ENCODE peak calls at places on chromosomes 1 and 21, in six cellular contexts. One of them, this sample, is unnamed.

GRCh38 chr1:43304771-43305300 is 4.1 kb downstream of the TIE1 start:
- DNase-seq in stimulated activated CD4-positive, alpha-beta T cell treated with anti-CD3 and anti-CD28 coated beads, Interleukin-2, amount 100 ng/mL, for 48 hours: no peak
- DNase-seq in epithelial cell of prostate: no peak
- DNase-seq in tibial artery: peak
- DNase-seq in substantia nigra: no peak
- DNase-seq in anterior cingulate cortex: no peak
- DNase-seq in this sample: no peak

GRCh38 chr1:66925944-66926343 is 1.2 kb downstream of the MIER1 start:
- DNase-seq in substantia nigra: no peak
- DNase-seq in epithelial cell of prostate: no peak
- DNase-seq in stimulated activated CD4-positive, alpha-beta T cell treated with anti-CD3 and anti-CD28 coated beads, Interleukin-2, amount 100 ng/mL, for 48 hours: no peak
- DNase-seq in tibial artery: no peak
- DNase-seq in anterior cingulate cortex: no peak
- DNase-seq in this sample: no peak

GRCh38 chr1:79193211-79194079 is 186.9 kb upstream of the ADGRL4 start:
- DNase-seq in stimulated activated CD4-positive, alpha-beta T cell treated with anti-CD3 and anti-CD28 coated beads, Interleukin-2, amount 100 ng/mL, for 48 hours: no peak
- DNase-seq in substantia nigra: no peak
- DNase-seq in epithelial cell of prostate: no peak
- DNase-seq in anterior cingulate cortex: no peak
- DNase-seq in tibial artery: no peak
- DNase-seq in this sample: no peak

GRCh38 chr1:117368116-117369108 is 1.2 kb downstream of the MAN1A2 start:
- DNase-seq in substantia nigra: no peak
- DNase-seq in epithelial cell of prostate: no peak
- DNase-seq in stimulated activated CD4-positive, alpha-beta T cell treated with anti-CD3 and anti-CD28 coated beads, Interleukin-2, amount 100 ng/mL, for 48 hours: no peak
- DNase-seq in anterior cingulate cortex: no peak
- DNase-seq in tibial artery: no peak
- DNase-seq in this sample: no peak

GRCh38 chr21:33886316-33886715 is 29.3 kb downstream of the ATP5PO start:
- DNase-seq in epithelial cell of prostate: no peak
- DNase-seq in stimulated activated CD4-positive, alpha-beta T cell treated with anti-CD3 and anti-CD28 coated beads, Interleukin-2, amount 100 ng/mL, for 48 hours: no peak
- DNase-seq in substantia nigra: no peak
- DNase-seq in tibial artery: no peak
- DNase-seq in anterior cingulate cortex: no peak
- DNase-seq in this sample: no peak

GRCh38 chr1:30882678-30883388 is 25.7 kb downstream of the SDC3 start:
- DNase-seq in tibial artery: no peak
- DNase-seq in stimulated activated CD4-positive, alpha-beta T cell treated with anti-CD3 and anti-CD28 coated beads, Interleukin-2, amount 100 ng/mL, for 48 hours: no peak
- DNase-seq in anterior cingulate cortex: peak
- DNase-seq in substantia nigra: no peak
- DNase-seq in epithelial cell of prostate: no peak
- DNase-seq in this sample: no peak

GRCh38 chr1:3632716-3633343 is 8.0 kb downstream of the TPRG1L start:
- DNase-seq in epithelial cell of prostate: no peak
- DNase-seq in substantia nigra: no peak
- DNase-seq in stimulated activated CD4-positive, alpha-beta T cell treated with anti-CD3 and anti-CD28 coated beads, Interleukin-2, amount 100 ng/mL, for 48 hours: no peak
- DNase-seq in tibial artery: no peak
- DNase-seq in anterior cingulate cortex: no peak
- DNase-seq in this sample: no peak

GRCh38 chr1:221565718-221566117 is 176.2 kb downstream of the DUSP10 start:
- DNase-seq in substantia nigra: no peak
- DNase-seq in stimulated activated CD4-positive, alpha-beta T cell treated with anti-CD3 and anti-CD28 coated beads, Interleukin-2, amount 100 ng/mL, for 48 hours: no peak
- DNase-seq in tibial artery: no peak
- DNase-seq in epithelial cell of prostate: no peak
- DNase-seq in anterior cingulate cortex: no peak
- DNase-seq in this sample: no peak

GRCh38 chr1:13808729-13809131 is 108.7 kb downstream of the PRDM2 start:
- DNase-seq in stimulated activated CD4-positive, alpha-beta T cell treated with anti-CD3 and anti-CD28 coated beads, Interleukin-2, amount 100 ng/mL, for 48 hours: no peak
- DNase-seq in epithelial cell of prostate: no peak
- DNase-seq in tibial artery: peak
- DNase-seq in substantia nigra: no peak
- DNase-seq in anterior cingulate cortex: no peak
- DNase-seq in this sample: no peak

GRCh38 chr1:161864577-161864976 is 98.5 kb downstream of the ATF6 start:
- DNase-seq in substantia nigra: no peak
- DNase-seq in tibial artery: no peak
- DNase-seq in epithelial cell of prostate: no peak
- DNase-seq in anterior cingulate cortex: no peak
- DNase-seq in stimulated activated CD4-positive, alpha-beta T cell treated with anti-CD3 and anti-CD28 coated beads, Interleukin-2, amount 100 ng/mL, for 48 hours: no peak
- DNase-seq in this sample: no peak

GRCh38 chr1:42756956-42757891 is 9.6 kb downstream of the P3H1 start:
- DNase-seq in epithelial cell of prostate: no peak
- DNase-seq in substantia nigra: no peak
- DNase-seq in anterior cingulate cortex: no peak
- DNase-seq in tibial artery: no peak
- DNase-seq in stimulated activated CD4-positive, alpha-beta T cell treated with anti-CD3 and anti-CD28 coated beads, Interleukin-2, amount 100 ng/mL, for 48 hours: no peak
- DNase-seq in this sample: no peak

GRCh38 chr1:92989936-92990582 is 28.8 kb upstream of the DIPK1A start:
- DNase-seq in epithelial cell of prostate: no peak
- DNase-seq in stimulated activated CD4-positive, alpha-beta T cell treated with anti-CD3 and anti-CD28 coated beads, Interleukin-2, amount 100 ng/mL, for 48 hours: no peak
- DNase-seq in anterior cingulate cortex: no peak
- DNase-seq in tibial artery: no peak
- DNase-seq in substantia nigra: no peak
- DNase-seq in this sample: no peak

GRCh38 chr1:220655509-220655908 is 34.7 kb upstream of the C1orf115 start:
- DNase-seq in tibial artery: no peak
- DNase-seq in substantia nigra: no peak
- DNase-seq in epithelial cell of prostate: no peak
- DNase-seq in stimulated activated CD4-positive, alpha-beta T cell treated with anti-CD3 and anti-CD28 coated beads, Interleukin-2, amount 100 ng/mL, for 48 hours: no peak
- DNase-seq in anterior cingulate cortex: no peak
- DNase-seq in this sample: no peak